ENCODE peak calls at places on chromosome 9, in nine cellular contexts. T, Q, B, H, X, U, O, Y and L are unnamed samples.

GRCh38 chr9:89497181-89497963 is 541 bp downstream of the SEMA4D start:
- DNase-seq in T (no peak), Q (peak), B (no peak), H (no peak), X (no peak), U (peak), O (no peak), Y (no peak), L (peak)

GRCh38 chr9:116905131-116905724 is 218.1 kb downstream of the TRIM32 start:
- DNase-seq in T (no peak), Q (no peak), B (no peak), H (peak), X (no peak), U (peak), O (no peak), Y (no peak), L (peak)

GRCh38 chr9:34985311-34985899 is 4.1 kb upstream of the DNAJB5 start:
- DNase-seq in T (peak), Q (peak), B (peak), H (peak), X (peak), U (peak), O (peak), Y (peak), L (peak)

GRCh38 chr9:120915854-120916495 is 10.6 kb downstream of the TRAF1 start:
- DNase-seq in T (no peak), Q (no peak), B (no peak), H (no peak), X (no peak), U (no peak), O (no peak), Y (no peak), L (no peak)

GRCh38 chr9:107131108-107131799 is 151.8 kb upstream of the RAD23B start:
- DNase-seq in T (no peak), Q (no peak), B (peak), H (peak), X (no peak), U (peak), O (no peak), Y (no peak), L (no peak)

GRCh38 chr9:128819716-128820664 is 1.7 kb downstream of the ENDOG start:
- DNase-seq in T (no peak), Q (peak), B (peak), H (no peak), X (peak), U (peak), O (no peak), Y (peak), L (no peak)

GRCh38 chr9:94700445-94700844 is 26.1 kb upstream of the AOPEP start:
- DNase-seq in T (peak), Q (no peak), B (no peak), H (no peak), X (no peak), U (no peak), O (no peak), Y (no peak), L (no peak)

GRCh38 chr9:36590246-36590645 is 17.6 kb downstream of the MELK start:
- DNase-seq in T (no peak), Q (no peak), B (no peak), H (no peak), X (no peak), U (no peak), O (no peak), Y (no peak), L (no peak)

GRCh38 chr9:30774326-30774725 is 1610.1 kb upstream of the ACO1 start:
- DNase-seq in T (no peak), Q (no peak), B (no peak), H (peak), X (no peak), U (peak), O (no peak), Y (no peak), L (peak)

GRCh38 chr9:135369401-135369800 is 110.2 kb upstream of the PPP1R26 start:
- DNase-seq in T (no peak), Q (no peak), B (peak), H (no peak), X (peak), U (no peak), O (no peak), Y (no peak), L (no peak)

GRCh38 chr9:112970939-112971338 is 41.1 kb downstream of the ZNF883 start:
- DNase-seq in T (no peak), Q (peak), B (peak), H (no peak), X (peak), U (no peak), O (no peak), Y (peak), L (peak)

GRCh38 chr9:710951-711745 is 130.3 kb upstream of the DMRT1 start:
- DNase-seq in T (no peak), Q (no peak), B (no peak), H (no peak), X (no peak), U (no peak), O (no peak), Y (no peak), L (no peak)

GRCh38 chr9:708556-709432 is 132.7 kb upstream of the DMRT1 start:
- DNase-seq in T (no peak), Q (no peak), B (no peak), H (no peak), X (peak), U (no peak), O (peak), Y (no peak), L (no peak)

GRCh38 chr9:706606-707451 is 134.7 kb upstream of the DMRT1 start:
- DNase-seq in T (peak), Q (peak), B (peak), H (peak), X (peak), U (peak), O (peak), Y (peak), L (peak)

GRCh38 chr9:706073-706472 is 135.4 kb upstream of the DMRT1 start:
- DNase-seq in T (no peak), Q (no peak), B (no peak), H (no peak), X (peak), U (no peak), O (no peak), Y (no peak), L (no peak)

GRCh38 chr9:708182-708555 is 133.3 kb upstream of the DMRT1 start:
- DNase-seq in T (no peak), Q (no peak), B (no peak), H (no peak), X (peak), U (no peak), O (no peak), Y (no peak), L (no peak)
- H2AFZ ChIP-seq in T (no peak), Q (no peak), B (no peak), H (no peak), X (peak), U (no peak), O (peak), Y (no peak), L (no peak)

GRCh38 chr9:19381656-19382055 is 1.6 kb upstream of the RPS6 start:
- DNase-seq in T (no peak), Q (no peak), B (no peak), H (no peak), X (no peak), U (no peak), O (no peak), Y (no peak), L (no peak)
- H2AFZ ChIP-seq in T (no peak), Q (no peak), B (no peak), H (no peak), X (no peak), U (no peak), O (no peak), Y (no peak), L (no peak)

DNA sequence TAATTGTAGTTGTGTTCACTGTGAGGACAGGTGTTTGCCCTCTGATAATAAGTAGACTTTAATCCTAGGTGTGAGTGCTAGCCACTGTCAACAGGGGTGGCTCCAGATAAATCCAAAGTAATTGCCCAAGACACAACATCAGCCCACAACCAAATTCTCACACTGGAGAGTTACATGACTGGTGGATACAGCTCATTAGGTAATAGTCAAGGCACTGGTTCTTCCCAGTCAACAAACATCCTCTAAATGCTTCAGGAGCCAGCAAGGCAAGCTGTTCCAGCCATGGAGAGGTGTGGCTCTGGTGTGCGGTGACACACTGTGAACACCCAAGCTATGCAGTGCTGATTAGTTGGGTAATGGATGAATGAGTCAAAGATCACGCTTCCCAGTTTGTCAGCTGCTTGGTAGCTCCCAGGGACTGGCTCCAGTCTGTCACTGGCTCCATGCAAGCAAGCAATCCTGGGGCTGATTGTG is 62.9 kb downstream of the UGCG start:
- DNase-seq in T (peak), Q (no peak), B (peak), H (no peak), X (peak), U (no peak), O (peak), Y (peak), L (no peak)
- H2AFZ ChIP-seq in T (peak), Q (no peak), B (no peak), H (no peak), X (no peak), U (no peak), O (peak), Y (no peak), L (peak)

GRCh38 chr9:16458696-16459420 is 411.6 kb downstream of the BNC2 start:
- DNase-seq in T (peak), Q (no peak), B (peak), H (no peak), X (peak), U (no peak), O (peak), Y (peak), L (no peak)
- H2AFZ ChIP-seq in T (no peak), Q (no peak), B (peak), H (no peak), X (no peak), U (peak), O (peak), Y (no peak), L (no peak)

GRCh38 chr9:33785914-33786313 is 9.4 kb upstream of the PRSS3 start:
- DNase-seq in T (peak), Q (no peak), B (no peak), H (no peak), X (peak), U (peak), O (no peak), Y (no peak), L (peak)

GRCh38 chr9:33778700-33779351 is 16.5 kb upstream of the PRSS3 start:
- DNase-seq in T (peak), Q (peak), B (peak), H (peak), X (peak), U (peak), O (peak), Y (peak), L (peak)

GRCh38 chr9:33776578-33776977 is 18.8 kb upstream of the PRSS3 start:
- DNase-seq in T (no peak), Q (no peak), B (no peak), H (no peak), X (no peak), U (no peak), O (no peak), Y (no peak), L (no peak)

GRCh38 chr9:33782395-33783152 is 12.8 kb upstream of the PRSS3 start:
- DNase-seq in T (peak), Q (no peak), B (peak), H (no peak), X (peak), U (no peak), O (peak), Y (peak), L (no peak)

GRCh38 chr9:33781736-33782135 is 13.6 kb upstream of the PRSS3 start:
- DNase-seq in T (no peak), Q (no peak), B (no peak), H (no peak), X (no peak), U (no peak), O (no peak), Y (no peak), L (no peak)
- H2AFZ ChIP-seq in T (no peak), Q (no peak), B (no peak), H (no peak), X (no peak), U (no peak), O (no peak), Y (no peak), L (no peak)

GRCh38 chr9:12954441-12954840 is 179.6 kb downstream of the LURAP1L start:
- DNase-seq in T (no peak), Q (no peak), B (no peak), H (no peak), X (no peak), U (no peak), O (no peak), Y (no peak), L (no peak)
- H2AFZ ChIP-seq in T (no peak), Q (no peak), B (no peak), H (no peak), X (no peak), U (no peak), O (no peak), Y (no peak), L (no peak)

GRCh38 chr9:8653111-8653510 is 853.5 kb upstream of the DMAC1 start:
- DNase-seq in T (no peak), Q (no peak), B (no peak), H (no peak), X (no peak), U (no peak), O (no peak), Y (no peak), L (no peak)

GRCh38 chr9:8651126-8651525 is 851.5 kb upstream of the DMAC1 start:
- DNase-seq in T (no peak), Q (no peak), B (no peak), H (no peak), X (no peak), U (no peak), O (no peak), Y (no peak), L (no peak)

GRCh38 chr9:8651830-8652229 is 852.3 kb upstream of the DMAC1 start:
- DNase-seq in T (no peak), Q (no peak), B (no peak), H (no peak), X (no peak), U (no peak), O (no peak), Y (no peak), L (no peak)

GRCh38 chr9:8652282-8652681 is 852.7 kb upstream of the DMAC1 start:
- DNase-seq in T (no peak), Q (no peak), B (no peak), H (no peak), X (no peak), U (no peak), O (no peak), Y (no peak), L (no peak)

GRCh38 chr9:8653855-8654254 is 854.3 kb upstream of the DMAC1 start:
- DNase-seq in T (no peak), Q (no peak), B (no peak), H (no peak), X (no peak), U (no peak), O (no peak), Y (peak), L (no peak)
- H2AFZ ChIP-seq in T (no peak), Q (no peak), B (no peak), H (no peak), X (no peak), U (no peak), O (no peak), Y (no peak), L (no peak)

GRCh38 chr9:87973122-87973521 is 1.2 kb downstream of the CDK20 start:
- DNase-seq in T (no peak), Q (no peak), B (no peak), H (no peak), X (no peak), U (no peak), O (no peak), Y (no peak), L (no peak)
- H2AFZ ChIP-seq in T (no peak), Q (no peak), B (peak), H (no peak), X (no peak), U (no peak), O (no peak), Y (no peak), L (no peak)